ENCODE peak calls at places on chromosome 6, in six cellular contexts. One of them, this sample, is unnamed. For H3K4me1, the result is how much of the 10 kb centered on the place peaks cover.

GRCh38 chr6:71211799-71212198 is 76.8 kb upstream of the OGFRL1 start:
- DNase-seq in osteoblast: no peak
- DNase-seq in neuronal stem cell: no peak
- DNase-seq in heart right ventricle: no peak
- DNase-seq in adrenal gland: no peak
- DNase-seq in sigmoid colon: no peak
- DNase-seq in this sample: no peak

GRCh38 chr6:14272111-14273085 is 154.8 kb downstream of the CD83 start:
- DNase-seq in adrenal gland: no peak
- DNase-seq in neuronal stem cell: no peak
- DNase-seq in osteoblast: peak
- DNase-seq in sigmoid colon: no peak
- DNase-seq in heart right ventricle: no peak
- DNase-seq in this sample: no peak

GRCh38 chr6:18011287-18011686 is 23.9 kb upstream of the KIF13A start:
- DNase-seq in adrenal gland: no peak
- DNase-seq in heart right ventricle: no peak
- DNase-seq in sigmoid colon: no peak
- DNase-seq in osteoblast: no peak
- DNase-seq in neuronal stem cell: no peak
- DNase-seq in this sample: no peak

GRCh38 chr6:56370591-56371198 is 123.3 kb upstream of the COL21A1 start:
- DNase-seq in osteoblast: peak
- DNase-seq in sigmoid colon: peak
- DNase-seq in neuronal stem cell: no peak
- DNase-seq in heart right ventricle: peak
- DNase-seq in adrenal gland: peak
- DNase-seq in this sample: no peak

GRCh38 chr6:129621252-129621651 is 88.7 kb downstream of the ARHGAP18 start:
- DNase-seq in sigmoid colon: no peak
- DNase-seq in heart right ventricle: no peak
- DNase-seq in osteoblast: no peak
- DNase-seq in adrenal gland: no peak
- DNase-seq in neuronal stem cell: no peak
- DNase-seq in this sample: no peak

GRCh38 chr6:109182590-109182989 is 87.3 kb downstream of the CEP57L1 start:
- DNase-seq in heart right ventricle: no peak
- DNase-seq in sigmoid colon: no peak
- DNase-seq in neuronal stem cell: no peak
- DNase-seq in adrenal gland: no peak
- DNase-seq in osteoblast: no peak
- DNase-seq in this sample: no peak

GRCh38 chr6:138464085-138464484 is 35.2 kb downstream of the NHSL1 start:
- DNase-seq in neuronal stem cell: no peak
- DNase-seq in heart right ventricle: no peak
- DNase-seq in osteoblast: no peak
- DNase-seq in sigmoid colon: no peak
- DNase-seq in adrenal gland: no peak
- DNase-seq in this sample: no peak

GRCh38 chr6:80245043-80245442 is 138.6 kb downstream of the BCKDHB start:
- DNase-seq in neuronal stem cell: no peak
- DNase-seq in sigmoid colon: no peak
- DNase-seq in osteoblast: no peak
- DNase-seq in adrenal gland: no peak
- DNase-seq in heart right ventricle: no peak
- DNase-seq in this sample: no peak

GRCh38 chr6:129552413-129552812 is 157.6 kb downstream of the ARHGAP18 start:
- DNase-seq in adrenal gland: no peak
- DNase-seq in sigmoid colon: no peak
- DNase-seq in osteoblast: no peak
- DNase-seq in neuronal stem cell: no peak
- DNase-seq in heart right ventricle: no peak
- DNase-seq in this sample: no peak

GRCh38 chr6:19837511-19838441 is 606 bp downstream of the ID4 start:
- DNase-seq in neuronal stem cell: peak
- DNase-seq in heart right ventricle: peak
- DNase-seq in adrenal gland: no peak
- DNase-seq in osteoblast: peak
- DNase-seq in sigmoid colon: peak
- DNase-seq in this sample: peak

GRCh38 chr6:133432021-133432989 is 191.1 kb downstream of the EYA4 start:
- DNase-seq in neuronal stem cell: no peak
- DNase-seq in osteoblast: no peak
- DNase-seq in sigmoid colon: no peak
- DNase-seq in adrenal gland: no peak
- DNase-seq in heart right ventricle: no peak
- DNase-seq in this sample: no peak

GRCh38 chr6:100347901-100348550 is 116.7 kb downstream of the SIM1 start:
- DNase-seq in adrenal gland: no peak
- DNase-seq in heart right ventricle: no peak
- DNase-seq in neuronal stem cell: no peak
- DNase-seq in osteoblast: peak
- DNase-seq in sigmoid colon: no peak
- DNase-seq in this sample: no peak

GRCh38 chr6:23656826-23657225 is 469.2 kb upstream of the NRSN1 start:
- DNase-seq in osteoblast: no peak
- DNase-seq in adrenal gland: no peak
- DNase-seq in neuronal stem cell: no peak
- DNase-seq in heart right ventricle: no peak
- DNase-seq in sigmoid colon: no peak
- DNase-seq in this sample: no peak

GRCh38 chr6:84764332-84765049 is at the start of gene TBX18:
- DNase-seq in heart right ventricle: peak
- DNase-seq in adrenal gland: peak
- DNase-seq in sigmoid colon: peak
- DNase-seq in osteoblast: peak
- DNase-seq in neuronal stem cell: peak
- DNase-seq in this sample: peak

GRCh38 chr6:122399055-122399347 is 451 bp upstream of the HSF2 start:
- DNase-seq in neuronal stem cell: no peak
- DNase-seq in osteoblast: no peak
- DNase-seq in sigmoid colon: no peak
- DNase-seq in adrenal gland: no peak
- DNase-seq in heart right ventricle: no peak
- DNase-seq in this sample: no peak

GRCh38 chr6:28657756-28658465 is 132.2 kb downstream of the GPX5 start:
- DNase-seq in sigmoid colon: no peak
- DNase-seq in neuronal stem cell: peak
- DNase-seq in heart right ventricle: peak
- DNase-seq in adrenal gland: peak
- DNase-seq in osteoblast: peak
- DNase-seq in this sample: peak

GRCh38 chr6:63928613-63929012 is 293.0 kb downstream of the PHF3 start:
- DNase-seq in osteoblast: no peak
- DNase-seq in adrenal gland: no peak
- DNase-seq in heart right ventricle: no peak
- DNase-seq in sigmoid colon: no peak
- DNase-seq in neuronal stem cell: no peak
- DNase-seq in this sample: no peak

GRCh38 chr6:63929111-63929510 is 293.5 kb downstream of the PHF3 start:
- DNase-seq in osteoblast: no peak
- DNase-seq in sigmoid colon: no peak
- DNase-seq in adrenal gland: no peak
- DNase-seq in heart right ventricle: no peak
- DNase-seq in neuronal stem cell: no peak
- DNase-seq in this sample: no peak

GRCh38 chr6:63926258-63926657 is 290.7 kb downstream of the PHF3 start:
- DNase-seq in heart right ventricle: no peak
- DNase-seq in neuronal stem cell: no peak
- DNase-seq in adrenal gland: no peak
- DNase-seq in sigmoid colon: no peak
- DNase-seq in osteoblast: no peak
- DNase-seq in this sample: no peak

GRCh38 chr6:63926950-63927349 is 291.3 kb downstream of the PHF3 start:
- DNase-seq in neuronal stem cell: no peak
- DNase-seq in heart right ventricle: no peak
- DNase-seq in sigmoid colon: no peak
- DNase-seq in osteoblast: no peak
- DNase-seq in adrenal gland: no peak
- DNase-seq in this sample: no peak

DNA sequence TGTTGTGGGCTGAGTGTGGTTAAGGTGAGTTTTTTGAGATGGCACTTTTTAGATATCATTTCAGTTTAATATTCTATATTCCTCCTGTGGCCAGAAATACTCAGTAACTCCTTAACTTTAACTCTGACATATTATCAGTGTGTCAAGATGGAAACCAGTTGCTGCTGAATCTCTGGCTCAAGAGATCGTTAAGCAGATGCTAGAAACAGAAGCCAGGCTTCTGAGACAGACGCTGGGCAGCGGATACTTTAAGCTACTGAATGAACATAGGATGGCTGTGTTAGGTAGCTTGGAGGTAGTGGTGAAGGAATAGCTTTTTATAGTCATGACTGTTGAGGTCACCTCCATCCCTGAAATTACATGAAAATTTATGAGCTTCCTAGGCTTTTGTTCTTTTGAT is 291.9 kb downstream of the PHF3 start:
- DNase-seq in heart right ventricle: no peak
- DNase-seq in sigmoid colon: no peak
- DNase-seq in adrenal gland: no peak
- DNase-seq in neuronal stem cell: no peak
- DNase-seq in osteoblast: no peak
- DNase-seq in this sample: no peak
- H3K27ac ChIP-seq in heart right ventricle: no peak
- H3K27ac ChIP-seq in sigmoid colon: no peak
- H3K27ac ChIP-seq in adrenal gland: no peak
- H3K27ac ChIP-seq in neuronal stem cell: no peak
- H3K27ac ChIP-seq in osteoblast: no peak
- H3K27ac ChIP-seq in this sample: no peak

DNA sequence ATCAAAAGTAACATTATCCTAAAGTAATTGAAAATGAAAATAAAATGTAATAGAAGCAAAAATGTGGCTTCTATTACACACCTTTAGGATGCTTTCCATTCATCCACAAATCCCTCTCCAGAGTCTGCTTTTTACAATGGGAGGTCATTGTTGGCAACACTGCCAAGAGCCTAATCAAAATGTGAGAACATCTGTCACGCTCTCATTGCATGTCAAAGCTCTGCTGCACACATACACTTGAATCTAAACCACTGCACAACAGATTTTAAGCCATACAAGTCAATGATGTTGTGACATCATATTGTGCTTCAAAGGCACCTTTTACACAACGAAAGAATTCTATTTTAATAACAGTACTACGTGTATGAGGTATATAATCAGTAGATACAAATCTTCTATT is 82.1 kb downstream of the PREP start:
- DNase-seq in adrenal gland: no peak
- DNase-seq in sigmoid colon: no peak
- DNase-seq in heart right ventricle: no peak
- DNase-seq in osteoblast: no peak
- DNase-seq in neuronal stem cell: no peak
- DNase-seq in this sample: no peak
- H3K4me1 ChIP-seq in adrenal gland: under half
- H3K4me1 ChIP-seq in sigmoid colon: under half
- H3K4me1 ChIP-seq in heart right ventricle: under half
- H3K4me1 ChIP-seq in osteoblast: under half
- H3K4me1 ChIP-seq in neuronal stem cell: under half
- H3K4me1 ChIP-seq in this sample: under half

GRCh38 chr6:156967852-156968251 is 190.7 kb downstream of the ARID1B start:
- DNase-seq in adrenal gland: no peak
- DNase-seq in heart right ventricle: no peak
- DNase-seq in osteoblast: no peak
- DNase-seq in sigmoid colon: no peak
- DNase-seq in neuronal stem cell: no peak
- DNase-seq in this sample: no peak

GRCh38 chr6:156961282-156961892 is 184.2 kb downstream of the ARID1B start:
- DNase-seq in sigmoid colon: no peak
- DNase-seq in neuronal stem cell: no peak
- DNase-seq in heart right ventricle: no peak
- DNase-seq in osteoblast: no peak
- DNase-seq in adrenal gland: no peak
- DNase-seq in this sample: no peak

GRCh38 chr6:156960525-156960924 is 183.3 kb downstream of the ARID1B start:
- DNase-seq in sigmoid colon: no peak
- DNase-seq in adrenal gland: no peak
- DNase-seq in osteoblast: no peak
- DNase-seq in heart right ventricle: no peak
- DNase-seq in neuronal stem cell: no peak
- DNase-seq in this sample: no peak

GRCh38 chr6:156969233-156969632 is 192.1 kb downstream of the ARID1B start:
- DNase-seq in neuronal stem cell: no peak
- DNase-seq in heart right ventricle: no peak
- DNase-seq in sigmoid colon: no peak
- DNase-seq in osteoblast: no peak
- DNase-seq in adrenal gland: no peak
- DNase-seq in this sample: no peak

DNA sequence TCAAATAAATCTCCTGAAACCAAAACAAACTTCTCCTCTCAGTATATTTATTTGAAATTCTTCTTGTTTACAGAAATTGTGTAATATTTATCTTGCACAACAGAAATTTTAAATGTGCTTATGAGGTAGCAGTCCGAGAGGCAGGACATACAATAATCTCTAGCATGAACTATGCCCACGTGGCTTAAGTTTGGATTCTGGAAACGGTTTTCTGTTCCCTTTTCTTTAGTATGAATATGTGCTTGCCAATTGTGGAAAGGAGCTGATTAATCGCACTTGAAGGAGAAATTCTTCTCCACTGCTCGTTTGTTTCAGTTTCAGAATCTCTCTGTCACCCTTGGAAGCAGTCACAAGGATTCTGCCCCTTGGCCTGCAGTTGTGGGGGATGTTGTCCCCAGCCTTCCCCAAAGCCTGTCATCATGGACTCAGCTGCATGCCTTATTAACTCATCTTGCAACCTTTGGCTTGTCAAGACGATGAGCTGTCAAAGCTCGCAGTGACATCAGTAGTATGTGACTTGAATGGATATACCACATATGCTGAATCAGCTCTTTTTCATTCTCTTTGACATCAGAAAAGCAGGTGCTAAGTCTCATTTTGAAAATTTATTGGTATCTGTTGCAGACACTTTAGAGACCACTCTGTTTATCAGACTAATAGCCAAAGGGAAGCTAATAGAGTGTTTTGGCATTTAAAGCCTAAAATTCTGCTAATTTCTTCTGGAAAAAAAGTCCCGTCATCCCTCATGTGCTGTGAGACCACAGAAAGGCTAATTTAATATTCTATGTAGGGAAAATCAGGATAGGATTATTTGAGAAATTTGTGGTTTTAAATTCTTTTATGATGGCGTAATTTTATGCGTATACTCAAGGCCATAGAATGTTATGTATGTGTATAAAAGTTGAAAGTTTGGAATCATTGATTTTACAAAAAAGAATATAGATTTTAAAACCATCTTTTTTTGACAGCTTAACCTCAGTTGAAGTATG is 186.8 kb downstream of the ARID1B start:
- DNase-seq in heart right ventricle: no peak
- DNase-seq in neuronal stem cell: no peak
- DNase-seq in adrenal gland: peak
- DNase-seq in sigmoid colon: no peak
- DNase-seq in osteoblast: peak
- DNase-seq in this sample: no peak
- H3K4me3 ChIP-seq in heart right ventricle: peak
- H3K4me3 ChIP-seq in neuronal stem cell: no peak
- H3K4me3 ChIP-seq in adrenal gland: peak
- H3K4me3 ChIP-seq in sigmoid colon: peak
- H3K4me3 ChIP-seq in osteoblast: peak
- H3K4me3 ChIP-seq in this sample: peak

DNA sequence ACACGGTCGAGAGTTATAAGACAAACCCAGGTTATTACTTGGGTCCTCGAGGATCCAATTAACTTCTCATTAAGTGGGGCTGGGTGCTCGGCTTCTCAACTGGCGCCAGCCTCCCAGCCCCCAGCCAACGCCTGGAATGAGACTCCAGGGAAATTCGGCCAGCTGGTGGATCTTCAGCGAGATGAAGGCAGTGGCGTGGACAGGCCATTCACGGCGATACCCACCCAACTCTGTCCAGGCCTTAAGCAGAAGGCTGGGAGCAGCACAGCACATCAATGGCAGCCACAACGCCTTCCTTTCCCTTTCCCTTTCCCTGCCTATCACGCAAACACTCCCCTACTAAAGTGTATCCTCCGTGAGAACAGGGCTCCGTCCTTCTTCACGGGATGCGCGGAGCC is 852 bp downstream of the METTL24 start:
- DNase-seq in heart right ventricle: no peak
- DNase-seq in adrenal gland: no peak
- DNase-seq in sigmoid colon: peak
- DNase-seq in osteoblast: peak
- DNase-seq in neuronal stem cell: no peak
- DNase-seq in this sample: no peak
- H3K27ac ChIP-seq in heart right ventricle: no peak
- H3K27ac ChIP-seq in adrenal gland: no peak
- H3K27ac ChIP-seq in sigmoid colon: peak
- H3K27ac ChIP-seq in osteoblast: no peak
- H3K27ac ChIP-seq in neuronal stem cell: no peak
- H3K27ac ChIP-seq in this sample: peak

This sample was measured in right cardiac atrium.